ENCODE peak calls at places on chromosomes 13 and 19, in seven cellular contexts. Z is spleen; R is neuronal stem cell; W is A673; M is fibroblast of lung; H is CD4-positive, CD25-positive, alpha-beta regulatory T cell; C is adrenal gland. E is an unnamed sample. For H3K9me3, the result is how much of the 10 kb centered on the place peaks cover.

GRCh38 chr19:1975081-1975480 is 34.1 kb downstream of the CSNK1G2 start:
- DNase-seq in Z (no peak), R (no peak), W (no peak), M (peak), H (no peak), C (no peak), E (no peak)

GRCh38 chr19:54305141-54305540 is 7.8 kb downstream of the LILRA5 start:
- DNase-seq in Z (no peak), R (no peak), W (no peak), M (no peak), H (no peak), C (no peak), E (no peak)

GRCh38 chr19:44609219-44609618 is 4.1 kb upstream of the IGSF23 start:
- DNase-seq in Z (no peak), R (no peak), W (no peak), M (no peak), H (no peak), C (no peak), E (no peak)

GRCh38 chr13:83496501-83496900 is 385.8 kb downstream of the SLITRK1 start:
- DNase-seq in Z (no peak), R (no peak), W (no peak), M (no peak), H (no peak), C (no peak), E (no peak)

GRCh38 chr13:52454459-52454824 is 836 bp upstream of the CKAP2 start:
- DNase-seq in Z (peak), R (no peak), W (no peak), M (peak), H (peak), C (no peak), E (peak)

GRCh38 chr13:44819245-44819644 is 170.0 kb downstream of the NUFIP1 start:
- DNase-seq in Z (no peak), R (no peak), W (no peak), M (peak), H (no peak), C (no peak), E (no peak)

GRCh38 chr19:17950310-17951150 is 16.4 kb upstream of the KCNN1 start:
- DNase-seq in Z (peak), R (no peak), W (peak), M (no peak), H (peak), C (no peak), E (peak)

GRCh38 chr13:32881074-32881791 is 135.0 kb upstream of the KL start:
- DNase-seq in Z (no peak), R (no peak), W (peak), M (peak), H (no peak), C (no peak), E (peak)

GRCh38 chr13:113357529-113357928 is 6.4 kb downstream of the GRTP1 start:
- DNase-seq in Z (no peak), R (no peak), W (no peak), M (peak), H (no peak), C (no peak), E (no peak)

GRCh38 chr13:93345642-93346220 is 119.1 kb downstream of the GPC6 start:
- DNase-seq in Z (no peak), R (no peak), W (no peak), M (no peak), H (no peak), C (no peak), E (no peak)

GRCh38 chr13:27264181-27264580 is 6.4 kb upstream of the RASL11A start:
- DNase-seq in Z (no peak), R (no peak), W (no peak), M (peak), H (no peak), C (no peak), E (peak)

GRCh38 chr13:112322562-112322961 is 53.6 kb upstream of the SPACA7 start:
- DNase-seq in Z (no peak), R (no peak), W (no peak), M (no peak), H (no peak), C (no peak), E (no peak)

GRCh38 chr19:6952956-6953355 is 65.6 kb downstream of the ADGRE1 start:
- DNase-seq in Z (no peak), R (no peak), W (no peak), M (no peak), H (no peak), C (no peak), E (no peak)
- H3K9me3 ChIP-seq in Z (under half), R (under half), W (under half), M (under half), H (under half), C (under half), E (under half)

DNA sequence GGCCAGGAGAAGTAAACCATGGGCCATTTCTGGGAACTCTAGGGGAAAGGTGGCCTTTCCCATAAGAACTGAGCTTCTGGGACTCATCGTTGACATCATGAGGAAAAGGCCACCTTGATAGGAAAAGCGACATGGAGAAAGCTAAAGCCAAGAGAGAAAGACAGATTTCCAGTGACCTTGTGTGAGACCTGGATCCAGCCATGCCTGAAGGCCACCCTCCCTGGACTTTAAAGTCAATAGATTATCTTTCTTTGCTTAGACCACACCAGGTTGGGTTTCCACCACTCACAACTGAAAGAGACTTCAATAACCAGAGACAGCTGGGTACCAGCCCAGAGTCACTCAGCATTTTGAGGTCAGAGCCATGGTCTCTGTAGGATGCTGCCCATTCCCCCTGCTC is 3.5 kb downstream of the CYP4F2 start:
- DNase-seq in Z (no peak), R (no peak), W (no peak), M (no peak), H (no peak), C (no peak), E (no peak)
- H3K9me3 ChIP-seq in Z (under half), R (under half), W (under half), M (under half), H (under half), C (under half), E (under half)

DNA sequence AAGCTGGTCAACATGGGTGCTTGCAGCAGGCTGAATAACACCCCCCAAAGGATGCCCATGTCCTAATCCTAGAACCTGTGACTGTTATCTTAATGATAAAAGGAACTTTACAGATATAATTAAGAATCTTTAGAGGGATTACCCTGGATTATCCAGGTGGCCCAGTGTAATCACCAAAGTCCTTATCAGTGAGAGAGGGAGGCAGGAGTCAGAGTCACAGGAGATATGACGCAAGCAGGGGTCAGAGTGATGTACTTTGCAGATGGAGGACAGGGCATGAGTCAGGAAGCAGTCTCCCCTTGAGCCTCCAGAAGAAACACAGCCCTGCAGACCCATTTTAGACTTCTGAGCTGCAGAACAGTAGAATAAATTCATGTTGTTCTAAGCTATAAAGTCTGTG is 9.8 kb downstream of the ZNF606 start:
- DNase-seq in Z (no peak), R (no peak), W (no peak), M (no peak), H (no peak), C (no peak), E (no peak)
- H3K9me3 ChIP-seq in Z (half or more), R (half or more), W (under half), M (under half), H (half or more), C (half or more), E (under half)

DNA sequence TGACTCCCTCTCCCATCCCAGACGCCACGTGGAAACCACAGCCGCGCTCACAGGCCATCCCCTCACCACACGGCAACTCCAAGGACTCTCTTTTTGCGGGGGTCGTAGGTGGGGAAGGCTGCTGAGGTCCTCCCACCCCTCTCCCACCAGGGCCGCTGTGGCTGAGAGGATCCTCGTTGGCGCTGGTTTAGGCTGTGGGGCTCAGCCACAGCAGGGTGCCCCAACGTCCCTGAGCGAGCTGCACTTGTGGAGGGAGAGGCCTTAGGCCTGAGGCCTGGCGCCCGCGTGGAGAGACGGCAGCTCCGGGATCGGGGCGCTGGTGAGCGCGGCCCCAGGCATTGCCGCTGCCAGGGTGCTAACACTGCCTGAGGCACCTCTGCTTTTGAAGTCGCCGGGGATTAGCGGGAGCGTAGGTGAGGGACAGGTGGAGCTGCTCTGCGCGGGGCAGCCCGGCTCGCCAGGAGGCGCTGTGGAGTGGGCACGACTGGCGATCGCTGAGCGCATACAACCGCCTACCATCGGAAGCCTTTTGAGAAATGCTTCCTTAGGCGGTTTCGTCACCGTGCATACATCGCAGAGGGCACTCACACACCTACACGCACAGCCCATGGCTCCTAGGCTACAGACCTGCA is 9.0 kb downstream of the ZSCAN1 start:
- DNase-seq in Z (no peak), R (no peak), W (no peak), M (no peak), H (no peak), C (no peak), E (no peak)
- H3K9me3 ChIP-seq in Z (half or more), R (under half), W (under half), M (under half), H (half or more), C (under half), E (under half)

DNA sequence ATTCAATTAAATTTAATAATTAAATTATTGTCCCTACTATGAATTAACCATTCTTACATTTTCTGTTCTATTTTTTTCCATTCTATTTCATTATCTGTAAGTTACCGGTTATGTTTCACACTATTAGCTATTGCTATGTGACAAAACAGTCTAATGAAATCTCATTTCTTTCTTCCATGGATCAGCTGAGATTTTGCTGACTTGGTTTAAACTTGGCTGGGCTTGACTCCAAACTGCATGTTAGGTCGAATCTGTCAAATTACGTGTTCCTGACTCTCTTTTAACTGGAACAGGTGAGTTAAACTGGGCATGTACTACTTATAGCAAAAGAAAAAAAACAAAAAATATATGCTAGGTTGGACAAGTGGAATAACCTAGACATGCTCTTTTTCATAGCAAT is 1464.4 kb downstream of the OLFM4 start:
- DNase-seq in Z (no peak), R (no peak), W (no peak), M (no peak), H (no peak), C (no peak), E (no peak)
- H3K9me3 ChIP-seq in Z (under half), R (under half), W (under half), M (under half), H (under half), C (under half), E (under half)

GRCh38 chr19:14735915-14736314 is 42.4 kb downstream of the ADGRE2 start:
- DNase-seq in Z (no peak), R (no peak), W (no peak), M (no peak), H (no peak), C (no peak), E (no peak)
- H3K9me3 ChIP-seq in Z (under half), R (under half), W (under half), M (under half), H (under half), C (under half), E (under half)

DNA sequence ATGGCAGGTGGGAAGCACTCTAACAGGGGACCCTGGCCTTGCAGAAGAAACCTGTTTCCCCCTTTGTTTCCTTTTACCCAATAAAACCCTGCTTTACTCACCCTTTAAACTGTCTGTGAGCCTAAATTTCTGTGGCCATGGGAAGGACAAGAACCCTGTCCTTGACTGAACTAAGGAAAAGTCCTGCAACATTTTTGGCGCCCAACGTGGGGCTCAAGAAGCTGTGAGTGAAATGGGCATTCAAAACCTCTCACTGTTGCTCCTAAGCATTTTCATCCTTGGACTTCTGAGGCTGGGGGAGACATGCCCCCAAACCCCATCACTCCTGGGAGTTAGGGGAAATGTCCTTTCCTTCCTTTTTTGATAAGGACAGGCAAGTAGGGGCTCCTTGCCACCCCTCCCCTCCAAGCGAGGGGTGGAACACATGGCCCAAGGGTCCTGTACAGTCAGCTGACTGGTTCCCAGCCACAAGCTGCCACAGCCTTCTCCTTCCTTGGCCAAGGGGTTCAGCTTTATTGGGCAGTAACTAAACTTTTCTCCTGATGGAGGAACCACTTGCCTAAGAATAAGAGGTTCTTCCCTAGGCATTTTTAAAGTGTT is 381.6 kb downstream of the KLF5 start:
- DNase-seq in Z (no peak), R (no peak), W (peak), M (peak), H (no peak), C (no peak), E (peak)
- H3K9me3 ChIP-seq in Z (half or more), R (under half), W (under half), M (under half), H (under half), C (under half), E (under half)

GRCh38 chr19:15038304-15038703 is 11.0 kb upstream of the CASP14 start:
- DNase-seq in Z (no peak), R (no peak), W (peak), M (no peak), H (no peak), C (no peak), E (no peak)

GRCh38 chr19:15047680-15048079 is 1.6 kb upstream of the CASP14 start:
- DNase-seq in Z (no peak), R (no peak), W (no peak), M (no peak), H (no peak), C (no peak), E (no peak)

GRCh38 chr19:15042003-15042402 is 7.3 kb upstream of the CASP14 start:
- DNase-seq in Z (no peak), R (no peak), W (no peak), M (no peak), H (no peak), C (no peak), E (no peak)
- H3K9me3 ChIP-seq in Z (under half), R (under half), W (under half), M (under half), H (under half), C (under half), E (under half)